ENCODE peak calls at places on chromosome 7, in seven cellular contexts. Z is caudate nucleus; X is tibial artery; O is heart left ventricle; T is activated CD4-positive, alpha-beta T cell treated with anti-CD3 and anti-CD28 coated beads, Interleukin-2, amount 50 U/mL, for 4 hours; Y is activated CD8-positive, alpha-beta memory T cell treated with anti-CD3 and anti-CD28 coated beads for 4 hours; F is small intestine. S is an unnamed sample.

GRCh38 chr7:139494835-139495568 is 11.5 kb upstream of the KLRG2 start:
- DNase-seq in Z (no peak), X (no peak), O (no peak), T (no peak), Y (no peak), F (no peak), S (no peak)

GRCh38 chr7:29288534-29289091 is 94.0 kb downstream of the CHN2 start:
- DNase-seq in Z (no peak), X (no peak), O (no peak), T (no peak), Y (no peak), F (no peak), S (no peak)

GRCh38 chr7:123360631-123361030 is 160.9 kb upstream of the SLC13A1 start:
- DNase-seq in Z (no peak), X (no peak), O (no peak), T (no peak), Y (no peak), F (no peak), S (no peak)

GRCh38 chr7:94272821-94273583 is 121.7 kb upstream of the COL1A2 start:
- DNase-seq in Z (no peak), X (no peak), O (no peak), T (no peak), Y (no peak), F (no peak), S (no peak)

GRCh38 chr7:3232228-3232627 is 68.8 kb upstream of the SDK1 start:
- DNase-seq in Z (no peak), X (peak; percentile 87), O (no peak), T (no peak), Y (no peak), F (no peak), S (no peak)

GRCh38 chr7:42292991-42293521 is 56.0 kb upstream of the GLI3 start:
- DNase-seq in Z (no peak), X (no peak), O (no peak), T (no peak), Y (no peak), F (no peak), S (no peak)

GRCh38 chr7:7489546-7489945 is 46.1 kb downstream of the COL28A1 start:
- DNase-seq in Z (no peak), X (no peak), O (no peak), T (no peak), Y (no peak), F (no peak), S (no peak)

GRCh38 chr7:24708244-24708643 is 49.0 kb downstream of the GSDME start:
- DNase-seq in Z (no peak), X (no peak), O (no peak), T (no peak), Y (no peak), F (no peak), S (no peak)

GRCh38 chr7:110534241-110534931 is 556.5 kb upstream of the LRRN3 start:
- DNase-seq in Z (no peak), X (no peak), O (no peak), T (no peak), Y (no peak), F (no peak), S (no peak)

GRCh38 chr7:74655324-74655723 is 2.2 kb upstream of the GTF2I start:
- DNase-seq in Z (no peak), X (no peak), O (no peak), T (no peak), Y (no peak), F (no peak), S (no peak)

GRCh38 chr7:47266131-47266706 is 315.7 kb downstream of the TNS3 start:
- DNase-seq in Z (no peak), X (peak; percentile 78), O (peak; percentile 43), T (no peak), Y (no peak), F (peak; percentile 95), S (no peak)

S was measured in CD14-positive monocyte.